ENCODE peak calls at places on chromosomes 3 and 15, in nine cellular contexts. R is AG20443; P is T-helper 2 cell; Z is stimulated activated CD4-positive, alpha-beta T cell treated with anti-CD3 and anti-CD28 coated beads, Interleukin-2, amount 100 ng/mL, for 24 hours; J is B cell; W is central memory CD4-positive, alpha-beta T cell; F is osteocyte; A is nucleus accumbens; G is NCI-H774. C is an unnamed sample.

GRCh38 chr3:156150434-156151066 is 30.2 kb downstream of the KCNAB1 start:
- DNase-seq in A (peak; percentile 4), G (peak; percentile 68), R (peak; percentile 62), P (peak; percentile 8), F (no peak), Z (peak; percentile 13), W (peak; percentile 36), J (peak; percentile 49), C (peak; percentile 33)

GRCh38 chr3:17672506-17672905 is 69.9 kb downstream of the TBC1D5 start:
- DNase-seq in W (no peak), A (no peak), J (no peak), Z (no peak), G (no peak), F (no peak), P (no peak), R (peak; percentile 37), C (no peak)

GRCh38 chr3:59040902-59041301 is 8.9 kb downstream of the CFAP20DC start:
- DNase-seq in F (no peak), A (no peak), G (no peak), R (no peak), P (no peak), Z (no peak), W (no peak), J (no peak), C (no peak)

GRCh38 chr3:12750223-12750622 is 8.8 kb downstream of the TMEM40 start:
- DNase-seq in P (no peak), Z (no peak), A (no peak), G (peak; percentile 7), F (no peak), J (no peak), W (no peak), R (peak; percentile 79), C (no peak)

GRCh38 chr3:23203651-23204111 is 554 bp downstream of the UBE2E2 start:
- DNase-seq in P (no peak), W (no peak), F (no peak), Z (peak; percentile 23), R (peak; percentile 41), A (peak; percentile 32), G (peak; percentile 8), J (peak; percentile 44), C (no peak)

GRCh38 chr15:47184003-47184404 is 533.3 kb upstream of the SEMA6D start:
- DNase-seq in W (no peak), R (peak; percentile 39), G (peak; percentile 63), J (no peak), P (no peak), A (peak; percentile 23), F (no peak), Z (peak; percentile 24), C (no peak)

GRCh38 chr3:120875507-120875906 is 32.5 kb upstream of the STXBP5L start:
- DNase-seq in F (no peak), G (no peak), W (no peak), P (no peak), J (no peak), A (no peak), Z (no peak), R (no peak), C (no peak)

GRCh38 chr3:65914740-65915366 is 123.9 kb downstream of the MAGI1 start:
- DNase-seq in W (no peak), P (no peak), R (no peak), J (no peak), G (no peak), A (no peak), F (no peak), Z (no peak), C (no peak)

GRCh38 chr3:29202368-29202767 is 78.5 kb upstream of the RBMS3 start:
- DNase-seq in F (no peak), P (no peak), J (no peak), R (no peak), G (no peak), Z (no peak), W (no peak), A (no peak), C (no peak)

GRCh38 chr3:99783009-99783573 is 34.6 kb upstream of the CMSS1 start:
- DNase-seq in F (no peak), P (no peak), R (peak; percentile 85), A (no peak), Z (no peak), G (no peak), J (no peak), W (no peak), C (no peak)

GRCh38 chr15:66409565-66410108 is 22.9 kb downstream of the MAP2K1 start:
- DNase-seq in J (no peak), F (no peak), Z (no peak), A (no peak), R (no peak), G (no peak), W (no peak), P (no peak), C (no peak)

GRCh38 chr3:43405888-43406636 is 119.7 kb downstream of the SNRK start:
- DNase-seq in W (no peak), R (peak; percentile 37), Z (no peak), P (no peak), G (no peak), J (no peak), A (no peak), F (no peak), C (no peak)

GRCh38 chr3:72290859-72291641 is 506.1 kb upstream of the PROK2 start:
- DNase-seq in J (no peak), W (no peak), P (no peak), F (no peak), R (no peak), A (no peak), G (no peak), Z (no peak), C (no peak)

GRCh38 chr3:128180446-128180845 is 27.2 kb downstream of the EEFSEC start:
- DNase-seq in F (no peak), P (no peak), Z (no peak), W (no peak), R (no peak), A (no peak), G (no peak), J (no peak), C (no peak)

GRCh38 chr3:35671483-35671882 is 32.2 kb downstream of the ARPP21 start:
- DNase-seq in Z (no peak), W (no peak), R (no peak), J (no peak), G (no peak), A (no peak), P (no peak), F (no peak), C (no peak)

GRCh38 chr15:58701376-58701775 is 48.1 kb downstream of the ADAM10 start:
- DNase-seq in J (no peak), A (no peak), P (no peak), W (no peak), R (no peak), Z (no peak), G (no peak), F (no peak), C (no peak)

GRCh38 chr15:37076543-37076942 is 23.8 kb downstream of the MEIS2 start:
- DNase-seq in A (no peak), F (no peak), W (no peak), G (no peak), P (no peak), Z (no peak), R (no peak), J (no peak), C (no peak)

GRCh38 chr3:83938491-83938890 is 1020.3 kb upstream of the CADM2 start:
- DNase-seq in A (no peak), R (no peak), F (no peak), J (no peak), W (no peak), P (no peak), Z (no peak), G (no peak), C (no peak)

GRCh38 chr3:148943531-148944200 is 47.7 kb upstream of the GYG1 start:
- DNase-seq in F (no peak), R (peak; percentile 77), Z (no peak), P (no peak), J (peak; percentile 35), G (peak; percentile 81), A (no peak), W (peak; percentile 31), C (peak; percentile 70)

GRCh38 chr15:93382196-93382820 is 293.3 kb upstream of the RGMA start:
- DNase-seq in P (no peak), G (no peak), A (no peak), Z (no peak), W (no peak), F (no peak), J (no peak), R (no peak), C (peak; percentile 49)

GRCh38 chr3:142595951-142596725 is at the start of gene PLS1:
- DNase-seq in R (peak; percentile 97), W (peak; percentile 83), G (peak; percentile 89), J (peak; percentile 87), F (peak; percentile 95), Z (peak; percentile 86), A (peak; percentile 71), P (peak; percentile 78), C (peak; percentile 85)

GRCh38 chr3:129248286-129248979 is 973 bp upstream of the COPG1 start:
- DNase-seq in Z (peak; percentile 14), G (no peak), A (no peak), W (no peak), R (no peak), J (no peak), F (no peak), P (no peak), C (no peak)

GRCh38 chr3:47781326-47781684 is 388 bp downstream of the SMARCC1 start:
- DNase-seq in G (no peak), R (peak; percentile 80), A (peak; percentile 74), P (peak; percentile 52), F (peak; percentile 87), Z (peak; percentile 76), W (peak; percentile 66), J (peak; percentile 81), C (no peak)

GRCh38 chr3:44026224-44026865 is 215.3 kb upstream of the TOPAZ1 start:
- DNase-seq in J (no peak), A (no peak), P (no peak), G (no peak), Z (no peak), R (no peak), W (no peak), F (no peak), C (no peak)

GRCh38 chr3:128992926-128993460 is 883 bp downstream of the CFAP92 start:
- DNase-seq in R (no peak), F (no peak), A (no peak), G (no peak), W (no peak), Z (no peak), J (no peak), P (no peak), C (no peak)

GRCh38 chr3:184156522-184156955 is 1.4 kb downstream of the DVL3 start:
- DNase-seq in R (peak; percentile 66), Z (no peak), P (no peak), F (no peak), J (no peak), W (no peak), G (no peak), A (peak; percentile 43), C (no peak)

GRCh38 chr15:39789736-39790135 is 7.1 kb upstream of the FSIP1 start:
- DNase-seq in P (no peak), J (no peak), A (no peak), G (no peak), F (no peak), R (no peak), Z (no peak), W (no peak), C (no peak)

GRCh38 chr3:78186404-78186803 is 1146.5 kb downstream of the ROBO2 start:
- DNase-seq in J (no peak), A (no peak), P (no peak), W (no peak), F (no peak), R (no peak), Z (no peak), G (no peak), C (no peak)